ENCODE peak calls at places on chromosomes 12 and 14, in five cellular contexts. H is GM13977, K is progenitor cell of endocrine pancreas, Q is cardiac fibroblast, R is HCT116. X is an unnamed sample.

GRCh38 chr14:22977684-22978486 is 4.5 kb downstream of the AJUBA start:
- DNase-seq in H (no peak), K (peak), Q (peak), R (no peak), X (peak)

GRCh38 chr12:79020106-79020505 is 155.5 kb downstream of the SYT1 start:
- DNase-seq in H (no peak), K (no peak), Q (peak), R (no peak), X (no peak)

GRCh38 chr12:62683724-62684501 is 217.3 kb downstream of the MON2 start:
- DNase-seq in H (no peak), K (no peak), Q (peak), R (no peak), X (no peak)

GRCh38 chr12:120479458-120479857 is 9.9 kb upstream of the SRSF9 start:
- DNase-seq in H (no peak), K (no peak), Q (no peak), R (no peak), X (no peak)

GRCh38 chr12:23043647-23044046 is 418.7 kb downstream of the ETNK1 start:
- DNase-seq in H (no peak), K (no peak), Q (no peak), R (no peak), X (no peak)

GRCh38 chr12:7017870-7018349 is 366 bp downstream of the LPCAT3 start:
- DNase-seq in H (no peak), K (no peak), Q (no peak), R (no peak), X (no peak)

GRCh38 chr12:46364777-46365580 is 7.6 kb downstream of the SLC38A2 start:
- DNase-seq in H (no peak), K (no peak), Q (peak), R (no peak), X (no peak)

GRCh38 chr12:14315501-14315900 is 50.0 kb upstream of the ATF7IP start:
- DNase-seq in H (no peak), K (no peak), Q (no peak), R (no peak), X (no peak)

GRCh38 chr12:75613981-75614380 is 102.6 kb upstream of the KRR1 start:
- DNase-seq in H (no peak), K (no peak), Q (peak), R (no peak), X (no peak)

GRCh38 chr14:104395276-104395675 is 184.3 kb upstream of the C14orf180 start:
- DNase-seq in H (no peak), K (no peak), Q (no peak), R (no peak), X (no peak)

DNA sequence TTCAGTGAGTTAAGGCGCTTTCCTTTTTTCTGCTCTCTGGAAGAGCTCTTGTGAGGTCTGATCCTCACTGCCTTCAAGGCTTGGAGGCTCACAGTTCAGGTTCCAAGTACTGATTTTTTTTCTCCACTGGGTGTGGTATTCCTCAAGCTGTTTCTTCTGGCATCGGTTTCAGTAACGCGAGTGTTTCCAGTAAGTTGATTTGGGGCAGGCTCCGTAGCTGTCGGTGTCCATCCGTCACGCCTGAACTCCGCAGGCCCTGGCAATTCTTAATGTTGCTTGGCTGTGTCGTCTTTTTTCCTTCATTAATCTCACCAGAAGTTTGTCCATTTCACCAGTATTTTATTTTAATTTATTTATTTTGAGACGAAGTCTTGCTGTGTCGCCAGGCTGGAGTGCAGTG is 30.6 kb downstream of the LRCOL1 start:
- DNase-seq in H (no peak), K (no peak), Q (no peak), R (no peak), X (no peak)
- TF ChIP-seq CTCF in H (no peak), K (no peak), Q (no peak), R (no peak), X (no peak)

GRCh38 chr12:132841151-132841550 is 12.5 kb upstream of the GOLGA3 start:
- DNase-seq in H (no peak), K (no peak), Q (no peak), R (no peak), X (no peak)
- TF ChIP-seq CTCF in H (no peak), K (no peak), Q (no peak), R (no peak), X (no peak)

DNA sequence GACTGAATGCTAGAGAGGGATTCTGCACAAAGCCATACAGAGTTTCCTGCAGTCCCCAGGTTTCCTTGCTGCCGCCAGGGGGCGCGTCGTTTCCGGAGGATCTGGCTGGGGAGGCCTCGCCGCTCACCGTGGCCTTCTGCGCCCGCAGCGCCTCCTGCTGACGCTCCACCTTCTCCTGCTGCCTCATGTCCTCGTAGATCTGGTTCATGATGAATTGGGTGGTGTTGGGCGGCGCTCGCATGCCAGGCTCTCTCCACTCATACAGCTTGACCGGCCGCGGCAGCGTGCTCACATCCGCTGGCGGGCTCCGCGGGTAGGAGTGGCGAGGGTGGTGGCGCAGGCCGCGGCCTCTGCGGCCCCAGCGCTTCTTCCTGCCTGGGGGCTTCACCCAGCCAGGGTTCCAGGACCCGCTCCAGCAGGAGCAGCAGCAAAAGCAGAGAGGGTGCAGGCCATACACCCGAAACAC is 987 bp downstream of the CCER1 start:
- DNase-seq in H (no peak), K (no peak), Q (peak), R (no peak), X (no peak)
- TF ChIP-seq CTCF in H (peak), K (peak), Q (peak), R (peak), X (peak)

GRCh38 chr14:67426983-67427601 is 15.1 kb upstream of the PLEK2 start:
- DNase-seq in H (peak), K (peak), Q (peak), R (peak), X (peak)

GRCh38 chr14:67425603-67426002 is 13.6 kb upstream of the PLEK2 start:
- DNase-seq in H (no peak), K (no peak), Q (no peak), R (no peak), X (no peak)

GRCh38 chr14:67426161-67426560 is 14.2 kb upstream of the PLEK2 start:
- DNase-seq in H (no peak), K (no peak), Q (no peak), R (no peak), X (no peak)

GRCh38 chr14:67429651-67430205 is 17.8 kb upstream of the PLEK2 start:
- DNase-seq in H (no peak), K (no peak), Q (no peak), R (no peak), X (no peak)

GRCh38 chr14:67428501-67429031 is 16.6 kb upstream of the PLEK2 start:
- DNase-seq in H (no peak), K (no peak), Q (peak), R (no peak), X (no peak)
- TF ChIP-seq CTCF in H (no peak), K (peak), Q (no peak), R (peak), X (no peak)

DNA sequence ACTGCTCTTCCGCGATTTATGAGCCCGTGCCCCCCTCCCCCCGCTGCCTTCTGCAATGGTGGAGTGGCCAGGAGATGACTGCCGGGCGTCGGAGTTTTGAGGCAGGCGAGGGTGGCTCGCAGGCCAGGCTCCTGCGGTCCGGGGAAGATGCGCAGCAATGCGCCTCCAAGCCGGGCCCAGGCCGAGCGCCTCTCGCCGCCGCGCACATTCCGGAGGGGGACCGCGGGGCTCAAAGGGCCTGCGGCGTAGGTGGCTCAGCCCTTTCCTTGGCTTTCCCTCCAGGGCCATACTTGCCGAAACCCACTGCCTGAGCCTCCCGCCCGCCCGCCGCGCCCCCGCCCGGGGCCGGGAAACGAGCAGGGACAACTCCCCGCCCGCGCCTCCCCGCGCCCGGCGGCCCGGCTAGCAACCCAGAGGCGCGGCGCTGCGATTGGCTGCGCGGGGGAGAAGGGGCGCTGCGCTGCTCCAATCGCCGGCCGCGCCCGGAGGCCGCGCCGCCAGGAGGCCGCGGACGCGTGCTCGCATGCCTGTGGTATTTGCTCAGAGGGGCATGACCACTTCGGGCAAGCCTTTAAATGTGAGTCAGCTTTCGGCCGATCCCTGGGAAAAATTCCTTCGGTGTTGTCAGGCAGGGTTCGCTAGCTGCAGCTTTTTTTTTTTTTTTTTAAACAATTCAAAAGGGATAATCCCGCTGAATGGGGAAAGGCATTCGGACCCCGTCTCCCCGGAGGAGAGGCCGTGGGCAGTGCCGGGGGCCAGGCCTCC is 157.9 kb upstream of the PARP11 start:
- DNase-seq in H (peak), K (peak), Q (peak), R (peak), X (peak)
- TF ChIP-seq CTCF in H (no peak), K (no peak), Q (no peak), R (no peak), X (no peak)

GRCh38 chr14:94439453-94440057 is 13.0 kb downstream of the SERPINA11 start:
- DNase-seq in H (no peak), K (no peak), Q (no peak), R (no peak), X (no peak)
- TF ChIP-seq CTCF in H (no peak), K (no peak), Q (no peak), R (peak), X (no peak)

DNA sequence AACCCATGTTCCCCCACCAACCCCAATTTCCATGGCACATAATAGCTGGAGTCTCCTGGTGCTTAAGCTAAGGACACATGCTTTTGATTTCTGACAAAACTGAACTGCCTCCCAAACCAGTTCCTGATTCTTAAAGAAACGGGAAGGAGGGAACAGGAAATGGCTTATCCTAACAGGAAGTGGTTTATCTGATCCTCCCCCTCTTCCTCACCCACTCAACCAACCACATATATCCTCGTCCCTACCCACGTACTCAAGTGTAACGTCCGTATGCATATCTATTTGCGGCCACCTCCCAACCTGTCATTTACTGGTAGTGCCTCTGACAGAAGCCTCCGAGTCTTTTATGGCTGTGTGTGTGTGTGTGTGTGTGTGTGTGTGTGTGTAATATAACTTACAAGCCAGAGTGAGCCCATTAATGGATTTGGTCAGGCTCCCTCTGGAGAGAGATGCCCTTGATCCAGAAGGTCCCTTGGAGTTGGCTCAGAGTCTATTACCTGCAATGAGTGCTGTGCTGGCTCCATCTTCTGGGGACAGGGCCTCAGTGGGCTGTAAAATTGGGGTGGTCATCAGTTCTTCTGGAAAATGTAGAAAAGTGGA is 7.7 kb downstream of the DAZAP2 start:
- DNase-seq in H (no peak), K (no peak), Q (peak), R (no peak), X (peak)
- TF ChIP-seq CTCF in H (peak), K (no peak), Q (no peak), R (no peak), X (no peak)

DNA sequence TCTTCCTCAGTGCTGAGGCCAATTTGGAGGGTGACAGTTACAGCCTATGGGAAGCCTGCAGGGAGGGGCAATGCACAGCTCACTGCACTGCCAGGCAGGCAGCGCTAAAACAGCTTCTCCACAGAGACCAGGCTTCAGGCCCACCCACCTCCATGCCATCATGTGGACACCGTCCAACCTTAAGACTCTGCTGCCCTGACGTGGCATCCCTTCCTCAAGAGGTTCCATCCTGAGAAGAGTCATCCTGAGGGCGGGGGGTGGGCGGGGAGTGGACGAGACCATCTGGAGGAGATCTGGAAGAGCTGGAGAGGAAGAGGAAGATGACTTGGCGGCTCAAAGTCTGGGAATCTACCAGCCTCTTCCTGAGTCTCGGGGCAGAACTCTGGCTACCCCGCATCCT is 8.4 kb upstream of the ACVRL1 start:
- DNase-seq in H (no peak), K (no peak), Q (peak), R (no peak), X (no peak)
- TF ChIP-seq CTCF in H (no peak), K (no peak), Q (no peak), R (no peak), X (no peak)

GRCh38 chr12:130031041-130031440 is 127.2 kb upstream of the TMEM132D start:
- DNase-seq in H (no peak), K (no peak), Q (no peak), R (no peak), X (no peak)

GRCh38 chr12:130031571-130032189 is 127.9 kb upstream of the TMEM132D start:
- DNase-seq in H (peak), K (peak), Q (peak), R (no peak), X (peak)

GRCh38 chr12:130029151-130029550 is 125.3 kb upstream of the TMEM132D start:
- DNase-seq in H (no peak), K (no peak), Q (no peak), R (no peak), X (no peak)

GRCh38 chr12:130027798-130028197 is 124.0 kb upstream of the TMEM132D start:
- DNase-seq in H (no peak), K (no peak), Q (no peak), R (no peak), X (no peak)

DNA sequence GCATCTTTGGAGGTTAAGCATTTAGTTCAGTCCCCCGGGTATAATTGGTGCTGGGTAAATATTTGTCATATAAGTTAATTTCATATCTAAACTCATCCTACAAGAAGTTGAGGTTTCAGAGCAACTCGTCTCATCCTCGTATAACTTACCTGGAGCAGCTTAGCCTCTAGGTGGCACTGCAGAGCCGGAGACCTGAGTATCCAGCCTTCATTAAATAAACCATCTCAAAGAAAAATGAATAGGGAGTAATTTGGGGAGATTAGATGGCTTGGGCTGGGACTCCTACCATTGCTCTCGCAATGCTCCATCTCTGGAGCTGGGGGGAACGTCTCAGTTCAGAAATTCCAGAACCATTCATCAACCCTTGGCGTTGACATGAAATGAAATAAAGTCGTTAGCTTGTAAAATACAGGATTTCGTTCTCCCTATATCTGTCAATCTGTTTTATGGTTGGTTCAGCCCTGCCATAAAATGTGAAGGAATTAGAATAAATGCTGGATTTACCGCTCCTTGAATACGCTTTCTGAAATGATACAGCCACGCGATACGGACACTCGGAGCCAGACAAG is 122.9 kb upstream of the TMEM132D start:
- DNase-seq in H (peak), K (peak), Q (peak), R (no peak), X (no peak)
- TF ChIP-seq CTCF in H (peak), K (peak), Q (peak), R (peak), X (no peak)

GRCh38 chr12:54216580-54217308 is 28.0 kb upstream of the SMUG1 start:
- DNase-seq in H (peak), K (peak), Q (peak), R (peak), X (peak)
- TF ChIP-seq CTCF in H (peak), K (peak), Q (peak), R (peak), X (peak)

X was measured in endothelial cell.